ENCODE peak calls at places on chromosomes 13 and 19, in eight cellular contexts. J is A549, U is SK-N-SH, E is HCT116, Z is H1, Q is K562, I is GM12878, R is HepG2. L is an unnamed sample.

GRCh38 chr19:31356587-31357314 is 7.5 kb upstream of the TSHZ3 start:
- DNase-seq in Q (peak; percentile 74), J (no peak), Z (peak; percentile 87), I (no peak), E (no peak), U (peak; percentile 32), R (no peak), L (no peak)

GRCh38 chr13:38226496-38226895 is 123.2 kb upstream of the UFM1 start:
- DNase-seq in E (no peak), I (no peak), J (no peak), Q (no peak), Z (no peak), R (no peak), U (no peak), L (no peak)

GRCh38 chr13:51341804-51342203 is 2.3 kb downstream of the SERPINE3 start:
- DNase-seq in I (no peak), U (no peak), Z (no peak), Q (no peak), J (no peak), R (no peak), E (no peak), L (no peak)

GRCh38 chr19:30206187-30206586 is 166.0 kb upstream of the ZNF536 start:
- DNase-seq in Z (peak; percentile 27), E (no peak), R (no peak), I (no peak), U (no peak), J (no peak), Q (no peak), L (no peak)

GRCh38 chr19:17332677-17333581 is 1.7 kb downstream of the ANO8 start:
- DNase-seq in R (peak; percentile 87), J (peak; percentile 90), Q (peak; percentile 93), E (peak; percentile 96), U (peak; percentile 86), I (peak; percentile 40), Z (peak; percentile 77), L (peak; percentile 45)

GRCh38 chr13:39612023-39612637 is 9.1 kb upstream of the LHFPL6 start:
- DNase-seq in Q (peak; percentile 20), Z (peak; percentile 76), I (no peak), U (peak; percentile 44), J (peak; percentile 55), R (peak; percentile 58), E (peak; percentile 46), L (peak; percentile 73)

GRCh38 chr13:33227927-33228644 is 57.5 kb downstream of the STARD13 start:
- DNase-seq in Z (no peak), R (no peak), I (no peak), Q (no peak), J (no peak), E (no peak), U (no peak), L (no peak)

GRCh38 chr13:73767747-73768315 is 366.4 kb downstream of the KLF12 start:
- DNase-seq in Z (no peak), E (no peak), U (peak; percentile 22), J (peak; percentile 1), I (no peak), Q (peak; percentile 5), R (peak; percentile 9), L (no peak)

GRCh38 chr19:18279516-18280246 is 1.7 kb downstream of the JUND start:
- DNase-seq in I (peak; percentile 78), R (peak; percentile 93), U (peak; percentile 93), Q (peak; percentile 85), Z (peak; percentile 93), E (peak; percentile 83), J (peak; percentile 91), L (peak; percentile 96)

GRCh38 chr13:40539954-40540706 is 126.3 kb downstream of the FOXO1 start:
- DNase-seq in J (peak; percentile 89), Z (no peak), R (peak; percentile 96), U (no peak), I (no peak), E (peak; percentile 48), Q (no peak), L (peak; percentile 96)

GRCh38 chr13:94435604-94436226 is 43.8 kb downstream of the DCT start:
- DNase-seq in E (peak; percentile 34), Q (peak; percentile 25), J (peak; percentile 37), Z (no peak), U (peak; percentile 60), R (peak; percentile 27), I (no peak), L (peak; percentile 43)

GRCh38 chr19:7850429-7850819 is 20.4 kb downstream of the EVI5L start:
- DNase-seq in U (peak; percentile 60), I (no peak), Z (no peak), Q (no peak), J (no peak), E (no peak), R (no peak), L (no peak)

GRCh38 chr13:44432595-44432994 is 59.0 kb downstream of the SERP2 start:
- DNase-seq in I (no peak), Q (no peak), Z (peak; percentile 38), R (no peak), J (peak; percentile 39), E (no peak), U (no peak), L (peak; percentile 15)

GRCh38 chr19:32599736-32600157 is 18.8 kb downstream of the PDCD5 start:
- DNase-seq in E (peak; percentile 55), Z (no peak), I (no peak), R (peak; percentile 57), J (peak; percentile 85), U (peak; percentile 73), Q (peak; percentile 52), L (peak; percentile 57)

GRCh38 chr13:48412100-48412556 is 785 bp downstream of the LPAR6 start:
- DNase-seq in E (no peak), R (no peak), Z (no peak), U (no peak), J (peak; percentile 19), Q (no peak), I (no peak), L (peak; percentile 64)

GRCh38 chr13:42048323-42048624 is 174 bp upstream of the DGKH start:
- DNase-seq in R (no peak), U (no peak), Q (no peak), Z (peak; percentile 78), J (no peak), I (no peak), E (no peak), L (no peak)

GRCh38 chr13:32135655-32136054 is 104.1 kb downstream of the FRY start:
- DNase-seq in J (no peak), I (no peak), Q (no peak), R (no peak), Z (no peak), U (no peak), E (no peak), L (no peak)

GRCh38 chr13:49023441-49023840 is 47.7 kb downstream of the FNDC3A start:
- DNase-seq in Z (no peak), E (peak; percentile 2), Q (no peak), U (no peak), I (no peak), R (no peak), J (peak; percentile 24), L (peak; percentile 28)

GRCh38 chr13:26325876-26326275 is 71.9 kb downstream of the CDK8 start:
- DNase-seq in Q (no peak), E (no peak), Z (no peak), I (peak; percentile 13), J (no peak), U (no peak), R (no peak), L (no peak)

GRCh38 chr19:45321848-45322247 is 827 bp downstream of the CKM start:
- DNase-seq in E (no peak), J (no peak), U (no peak), I (no peak), Z (no peak), Q (no peak), R (no peak), L (no peak)

GRCh38 chr13:111908391-111908790 is 158.6 kb upstream of the SOX1 start:
- DNase-seq in U (no peak), Z (peak; percentile 38), R (no peak), I (no peak), E (no peak), J (no peak), Q (no peak), L (no peak)
- TF ChIP-seq MAX in U (no peak), Z (no peak), R (no peak), I (no peak), E (no peak), J (no peak), Q (no peak), L (no peak)

GRCh38 chr19:22523940-22524339 is 101.8 kb upstream of the ZNF98 start:
- DNase-seq in R (no peak), I (no peak), Q (no peak), U (no peak), J (no peak), Z (no peak), E (no peak), L (no peak)

GRCh38 chr19:22515435-22515834 is 93.3 kb upstream of the ZNF98 start:
- DNase-seq in J (no peak), Q (no peak), E (no peak), Z (no peak), I (no peak), U (no peak), R (no peak), L (no peak)

GRCh38 chr19:22517496-22518411 is 95.6 kb upstream of the ZNF98 start:
- DNase-seq in Q (no peak), J (no peak), E (no peak), I (no peak), Z (no peak), U (peak; percentile 12), R (no peak), L (no peak)

GRCh38 chr19:22519152-22519551 is 97.0 kb upstream of the ZNF98 start:
- DNase-seq in Z (no peak), U (no peak), R (no peak), E (no peak), Q (no peak), I (no peak), J (no peak), L (no peak)
- H3K27ac ChIP-seq in Z (no peak overlapping the region), U (no peak overlapping the region), R (no peak overlapping the region), E (no peak overlapping the region), Q (no peak overlapping the region), I (no peak overlapping the region), J (no peak overlapping the region), L (no peak overlapping the region)

GRCh38 chr19:13817018-13817614 is 21.9 kb downstream of the ZSWIM4 start:
- DNase-seq in J (peak; percentile 33), R (no peak), I (no peak), Z (peak; percentile 99), Q (peak; percentile 88), E (no peak), U (no peak), L (no peak)
- TF ChIP-seq MAX in J (no peak), R (no peak), I (no peak), Z (no peak), Q (no peak), E (no peak), U (no peak), L (no peak)

DNA sequence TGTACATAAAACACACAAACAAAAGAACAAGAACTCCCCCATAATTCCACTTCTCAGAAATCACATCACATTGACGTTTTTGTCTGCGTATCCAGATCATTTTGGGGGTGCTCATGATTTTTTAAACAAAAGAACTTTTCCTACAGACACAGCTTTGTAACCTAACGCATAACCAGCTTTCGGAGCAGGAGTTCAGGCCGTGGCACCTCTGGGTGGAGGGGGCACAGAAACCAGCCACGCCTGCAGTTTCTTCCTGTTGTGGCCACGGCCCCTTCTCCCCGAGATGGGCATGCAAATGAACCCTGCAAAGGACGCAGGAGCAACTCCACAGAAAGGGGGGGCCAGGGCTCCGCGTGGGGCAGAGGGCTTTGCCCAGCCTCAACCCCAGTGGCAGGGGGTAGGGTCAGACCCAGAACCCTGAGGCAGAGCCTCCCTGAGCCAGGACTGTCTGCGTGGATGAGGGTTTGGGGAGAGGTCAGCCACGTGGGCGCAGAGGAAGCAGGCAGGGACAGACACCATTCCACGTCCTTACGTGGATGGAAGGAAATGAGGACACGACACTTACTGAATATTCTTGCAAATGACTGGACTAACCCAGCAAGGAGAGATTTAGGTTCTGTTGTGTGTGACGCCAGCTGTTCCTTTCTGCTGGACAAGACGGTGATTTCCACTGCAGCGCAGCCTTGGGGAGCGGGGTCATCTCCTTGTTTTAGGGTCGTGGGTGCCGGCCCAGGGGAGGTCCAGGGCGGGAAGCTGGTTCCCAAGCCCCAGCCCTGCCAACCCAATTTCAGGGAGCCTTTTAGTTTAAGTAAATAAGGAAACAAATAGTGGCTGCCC is 64.3 kb downstream of the RASA3 start:
- DNase-seq in U (no peak), Q (no peak), I (no peak), R (no peak), Z (no peak), E (no peak), J (no peak), L (no peak)
- H3K27ac ChIP-seq in U (peak overlapping the region; percentile 71), Q (no peak overlapping the region), I (peak overlapping the region; percentile 91), R (no peak overlapping the region), Z (no peak overlapping the region), E (no peak overlapping the region), J (peak overlapping the region; percentile 99), L (peak overlapping the region; percentile 57)

L was measured in endothelial cell of umbilical vein.